ENCODE peak calls at places on chromosomes 6 and 20, in four cellular contexts. H, O, M and K are unnamed samples.

GRCh38 chr6:20640181-20640580 is 105.9 kb downstream of the CDKAL1 start:
- DNase-seq in H (no peak), O (no peak), M (no peak), K (peak; percentile 53)

GRCh38 chr20:58976095-58976730 is 4.8 kb upstream of the NELFCD start:
- DNase-seq in H (no peak), O (no peak), M (no peak), K (no peak)

GRCh38 chr6:101276066-101276465 is 117.4 kb upstream of the GRIK2 start:
- DNase-seq in H (no peak), O (no peak), M (no peak), K (no peak)

GRCh38 chr6:17450825-17451224 is 57.4 kb downstream of the CAP2 start:
- DNase-seq in H (peak; percentile 1), O (peak; percentile 87), M (no peak), K (no peak)

GRCh38 chr6:134551245-134551960 is 233.5 kb upstream of the SGK1 start:
- DNase-seq in H (no peak), O (no peak), M (no peak), K (no peak)

GRCh38 chr6:52087498-52087999 is at the start of gene PKHD1:
- DNase-seq in H (no peak), O (no peak), M (peak; percentile 73), K (no peak)

GRCh38 chr6:166058064-166058739 is 109.4 kb downstream of the TBXT start:
- DNase-seq in H (no peak), O (no peak), M (peak; percentile 66), K (no peak)

GRCh38 chr6:63943826-63944225 is 308.2 kb downstream of the PHF3 start:
- DNase-seq in H (no peak), O (no peak), M (no peak), K (no peak)

GRCh38 chr6:11224966-11225463 is 7.5 kb downstream of the NEDD9 start:
- DNase-seq in H (no peak), O (no peak), M (no peak), K (no peak)

GRCh38 chr6:854405-855073 is 161.6 kb upstream of the EXOC2 start:
- DNase-seq in H (no peak), O (no peak), M (no peak), K (no peak)

GRCh38 chr20:20079102-20079784 is 26.9 kb downstream of the CFAP61 start:
- DNase-seq in H (peak; percentile 7), O (peak; percentile 70), M (peak; percentile 1), K (no peak)

GRCh38 chr20:18802012-18802634 is 11.5 kb upstream of the SCP2D1 start:
- DNase-seq in H (no peak), O (no peak), M (no peak), K (no peak)

GRCh38 chr6:130466052-130466743 is 100.4 kb downstream of the TMEM200A start:
- DNase-seq in H (no peak), O (no peak), M (no peak), K (no peak)

GRCh38 chr20:57372157-57372556 is 19.0 kb upstream of the RBM38 start:
- DNase-seq in H (no peak), O (no peak), M (no peak), K (no peak)

GRCh38 chr20:33561981-33562601 is 72.2 kb downstream of the CBFA2T2 start:
- DNase-seq in H (peak; percentile 96), O (peak; percentile 100), M (peak; percentile 86), K (peak; percentile 80)

GRCh38 chr6:43963877-43964658 is 163.2 kb downstream of the MRPL14 start:
- DNase-seq in H (no peak), O (no peak), M (no peak), K (no peak)

GRCh38 chr6:138692978-138693909 is 80.3 kb upstream of the CCDC28A start:
- DNase-seq in H (peak; percentile 20), O (peak; percentile 71), M (peak; percentile 79), K (peak; percentile 82)

GRCh38 chr6:14639983-14640599 is 522.5 kb downstream of the CD83 start:
- DNase-seq in H (no peak), O (no peak), M (no peak), K (no peak)

GRCh38 chr6:140078552-140079126 is 704.2 kb upstream of the CITED2 start:
- DNase-seq in H (no peak), O (no peak), M (no peak), K (no peak)

GRCh38 chr6:158219229-158219628 is 51.1 kb downstream of the GTF2H5 start:
- DNase-seq in H (no peak), O (no peak), M (peak; percentile 30), K (no peak)

GRCh38 chr6:109454483-109455160 is 950 bp downstream of the MICAL1 start:
- DNase-seq in H (no peak), O (peak; percentile 57), M (no peak), K (no peak)

GRCh38 chr6:149855741-149856140 is 8.4 kb downstream of the LRP11 start:
- DNase-seq in H (no peak), O (no peak), M (no peak), K (no peak)